ENCODE peak calls at places on chromosomes 13 and 19, in five cellular contexts. Z, R, M, O and G are unnamed samples. For H3K4me1, the result is how much of the 10 kb centered on the place peaks cover.

GRCh38 chr13:38686635-38687245 is at the start of gene FREM2:
- DNase-seq in O (peak), M (peak), Z (peak), R (no peak), G (peak)

GRCh38 chr13:84430441-84430840 is 548.2 kb upstream of the SLITRK1 start:
- DNase-seq in O (no peak), M (no peak), R (no peak), Z (no peak), G (no peak)

GRCh38 chr13:51728275-51728673 is 75.7 kb downstream of the DHRS12 start:
- DNase-seq in M (no peak), O (no peak), Z (no peak), R (no peak), G (no peak)

GRCh38 chr13:80649274-80649673 is 308.3 kb upstream of the SPRY2 start:
- DNase-seq in R (no peak), Z (no peak), O (no peak), M (no peak), G (no peak)

GRCh38 chr13:69566104-69566716 is 541.4 kb upstream of the ATXN8OS start:
- DNase-seq in Z (no peak), R (no peak), O (no peak), M (no peak), G (no peak)

GRCh38 chr19:9323557-9323918 is 441 bp upstream of the ZNF559 start:
- DNase-seq in M (peak), R (peak), Z (peak), O (peak), G (peak)

GRCh38 chr19:45613926-45614725 is 12.1 kb upstream of the GPR4 start:
- DNase-seq in O (peak), R (no peak), M (peak), Z (no peak), G (no peak)

GRCh38 chr13:27194209-27194608 is 22.6 kb upstream of the USP12 start:
- DNase-seq in Z (no peak), M (no peak), O (peak), R (no peak), G (no peak)

GRCh38 chr13:89401209-89401810 is 1730.1 kb downstream of the SLITRK5 start:
- DNase-seq in M (no peak), R (no peak), Z (no peak), O (peak), G (no peak)

GRCh38 chr13:66809496-66809895 is 420.6 kb downstream of the PCDH9 start:
- DNase-seq in O (no peak), R (no peak), Z (no peak), M (no peak), G (no peak)

GRCh38 chr13:89910166-89910565 is 1437.3 kb upstream of the MIR17HG start:
- DNase-seq in Z (no peak), M (no peak), O (no peak), R (no peak), G (peak)

GRCh38 chr13:46062190-46062589 is 9.6 kb upstream of the ZC3H13 start:
- DNase-seq in R (no peak), O (peak), M (peak), Z (no peak), G (no peak)

GRCh38 chr13:23512762-23513395 is 57.3 kb upstream of the TNFRSF19 start:
- DNase-seq in Z (no peak), R (no peak), M (no peak), O (peak), G (no peak)

GRCh38 chr19:23002690-23003422 is at the start of gene ZNF728:
- DNase-seq in R (no peak), M (peak), Z (peak), O (no peak), G (no peak)

GRCh38 chr19:56403261-56403660 is 871 bp upstream of the ZNF583 start:
- DNase-seq in R (no peak), O (no peak), Z (no peak), M (peak), G (no peak)

GRCh38 chr13:36275190-36276002 is 22.2 kb downstream of the CCDC169 start:
- DNase-seq in Z (no peak), O (peak), M (peak), R (no peak), G (no peak)

GRCh38 chr19:4523306-4524110 is 5.2 kb upstream of the PLIN4 start:
- DNase-seq in R (peak), O (peak), Z (peak), M (no peak), G (no peak)

GRCh38 chr19:31432411-31432810 is 83.2 kb upstream of the TSHZ3 start:
- DNase-seq in O (no peak), M (no peak), R (no peak), Z (no peak), G (no peak)

GRCh38 chr13:73754727-73755292 is 379.4 kb downstream of the KLF12 start:
- DNase-seq in M (no peak), R (no peak), Z (no peak), O (peak), G (no peak)

GRCh38 chr13:31012285-31013024 is 80.0 kb downstream of the TEX26 start:
- DNase-seq in Z (no peak), M (no peak), R (no peak), O (peak), G (no peak)

GRCh38 chr13:45194081-45194939 is 6.5 kb downstream of the KCTD4 start:
- DNase-seq in Z (peak), R (no peak), M (peak), O (no peak), G (no peak)

GRCh38 chr13:24693862-24694471 is 13.8 kb downstream of the ATP12A start:
- DNase-seq in Z (no peak), M (peak), R (no peak), O (peak), G (no peak)

GRCh38 chr13:109682534-109683244 is 103.7 kb downstream of the IRS2 start:
- DNase-seq in M (no peak), Z (no peak), O (no peak), R (no peak), G (no peak)

GRCh38 chr19:45137179-45137761 is 23.5 kb downstream of the NKPD1 start:
- DNase-seq in R (no peak), O (no peak), M (no peak), Z (no peak), G (no peak)

GRCh38 chr13:46388846-46389245 is 1.8 kb upstream of the RUBCNL start:
- DNase-seq in M (no peak), R (no peak), O (no peak), Z (no peak), G (no peak)

GRCh38 chr19:45716314-45717130 is 14.2 kb downstream of the FBXO46 start:
- DNase-seq in O (peak), R (no peak), M (no peak), Z (no peak), G (no peak)

GRCh38 chr19:13574933-13575332 is 68.7 kb upstream of the CACNA1A start:
- DNase-seq in O (peak), Z (no peak), R (no peak), M (no peak), G (no peak)

GRCh38 chr13:89627991-89628390 is 1719.5 kb upstream of the MIR17HG start:
- DNase-seq in O (peak), M (peak), Z (no peak), R (no peak), G (no peak)

GRCh38 chr19:35734273-35734672 is 8.0 kb downstream of the IGFLR1 start:
- DNase-seq in R (no peak), Z (no peak), O (no peak), M (no peak), G (no peak)

GRCh38 chr19:44738603-44739585 is 9.6 kb upstream of the BCL3 start:
- DNase-seq in M (peak), R (peak), O (no peak), Z (no peak), G (peak)

GRCh38 chr19:10226376-10227214 is 4.5 kb downstream of the S1PR2 start:
- DNase-seq in M (peak), O (no peak), R (no peak), Z (peak), G (peak)

GRCh38 chr19:40599331-40600085 is 1.7 kb upstream of the LTBP4 start:
- DNase-seq in R (no peak), O (peak), Z (peak), M (no peak), G (peak)

GRCh38 chr19:35742121-35742724 is at the start of gene IGFLR1:
- DNase-seq in O (no peak), Z (no peak), R (peak), M (no peak), G (no peak)

GRCh38 chr13:27011661-27012060 is 159.9 kb downstream of the USP12 start:
- DNase-seq in Z (no peak), R (no peak), O (no peak), M (no peak), G (no peak)

DNA sequence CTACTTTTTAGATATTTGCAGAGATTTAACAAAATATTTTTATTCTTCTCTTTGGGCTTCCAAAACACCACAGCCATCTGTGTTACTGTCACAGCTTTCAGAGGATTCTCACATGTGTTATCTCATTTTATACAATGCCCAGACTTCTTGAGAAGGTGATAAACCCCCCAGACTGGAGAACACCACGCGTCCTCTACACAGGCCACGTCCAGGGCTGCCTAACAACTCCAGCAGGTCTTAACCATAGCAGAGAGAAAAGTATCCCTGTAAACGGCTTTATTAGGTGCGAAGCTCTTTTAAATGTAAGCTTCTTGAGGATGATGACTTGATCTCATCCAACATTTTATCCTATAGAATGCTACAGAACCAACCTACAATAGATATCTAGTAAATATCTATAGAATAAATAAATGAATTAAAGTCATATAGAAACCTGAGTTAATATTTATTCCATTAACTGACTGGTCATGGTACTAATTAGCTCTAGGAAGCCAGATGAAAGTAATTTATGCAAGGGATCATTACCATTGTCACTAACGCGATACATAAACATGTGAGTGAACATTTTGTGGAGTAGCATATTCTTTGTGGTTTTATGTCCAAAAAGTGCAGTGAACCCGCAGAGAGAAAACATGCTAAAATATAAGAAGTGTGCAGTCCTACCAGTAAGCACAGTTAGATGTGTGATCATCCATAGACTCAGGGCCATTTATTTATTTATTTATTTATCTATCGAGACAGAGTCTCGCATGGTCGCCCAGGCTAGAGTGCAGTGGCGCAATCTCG is 1.8 kb downstream of the GPR183 start:
- DNase-seq in O (no peak), Z (no peak), R (no peak), M (no peak), G (no peak)
- H3K4me3 ChIP-seq in O (no peak), Z (no peak), R (peak), M (no peak), G (no peak)

GRCh38 chr13:111178417-111178816 is 63.3 kb downstream of the ARHGEF7 start:
- DNase-seq in R (no peak), O (no peak), Z (no peak), M (no peak), G (no peak)
- H3K4me1 ChIP-seq in R (half or more), O (under half), Z (under half), M (under half), G (under half)

DNA sequence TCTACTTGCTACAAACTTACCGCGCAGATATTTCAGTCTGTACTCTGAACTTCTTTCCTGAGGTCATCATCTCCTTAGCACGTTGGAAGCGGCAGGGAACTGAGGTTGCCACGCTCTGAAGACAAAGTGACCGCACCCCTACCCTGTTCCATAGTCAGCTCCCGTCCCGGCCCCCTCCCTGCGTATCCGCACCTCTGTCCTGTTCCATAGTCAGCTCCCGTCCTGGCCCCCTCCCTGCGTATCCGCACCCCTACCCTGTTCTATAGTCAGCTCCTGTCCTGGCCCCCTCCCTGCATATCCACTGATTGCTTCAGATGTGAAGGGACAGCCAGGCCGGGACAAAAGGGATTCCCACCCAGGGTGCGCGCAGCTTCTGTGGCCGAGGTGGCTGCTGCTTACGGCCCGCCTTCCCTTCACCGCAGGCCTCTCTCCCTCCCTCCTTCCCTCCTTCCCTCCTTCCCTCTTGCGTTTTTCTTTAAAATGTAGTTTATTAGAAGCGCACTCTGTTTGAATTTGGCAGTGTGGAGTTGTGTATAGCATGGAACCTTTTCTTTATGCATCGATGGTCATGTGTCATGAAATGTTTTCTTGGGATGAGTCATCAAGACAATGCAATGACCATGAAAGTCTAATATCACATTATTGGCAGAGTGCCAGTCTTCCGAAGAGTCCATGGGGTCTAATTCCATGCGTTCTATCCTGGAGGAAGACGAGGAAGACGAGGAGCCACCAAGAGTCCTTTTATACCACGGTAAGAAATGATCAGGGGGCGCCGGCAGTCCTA is 21.9 kb upstream of the NDUFS7 start:
- DNase-seq in R (no peak), M (no peak), Z (no peak), O (peak), G (no peak)
- H3K4me3 ChIP-seq in R (no peak), M (no peak), Z (peak), O (no peak), G (no peak)

DNA sequence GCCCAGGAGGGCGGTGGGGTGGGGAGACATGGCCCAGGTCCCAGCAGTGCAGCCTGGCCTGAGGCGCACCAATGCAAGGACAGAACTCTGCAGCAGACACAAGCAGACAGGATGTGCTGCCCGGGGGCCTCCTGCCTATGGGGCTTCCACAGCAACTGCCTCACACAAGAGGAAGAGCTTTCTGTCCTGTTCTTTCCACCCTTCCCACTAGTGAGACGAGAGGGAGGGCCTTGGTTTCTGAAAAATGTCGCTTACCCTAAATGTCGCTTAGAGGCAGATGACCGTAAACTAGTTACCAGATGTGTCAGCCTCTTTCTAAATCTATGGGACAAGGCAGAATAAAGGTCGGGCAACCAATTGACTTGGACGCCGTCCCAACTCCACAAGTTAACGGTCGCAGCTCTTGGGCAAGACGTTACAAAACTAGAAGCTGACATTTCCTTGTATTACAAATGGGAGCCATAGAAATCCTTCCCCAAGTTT is at the start of gene LAIR1:
- DNase-seq in O (no peak), Z (no peak), R (peak), M (no peak), G (peak)
- H3K4me1 ChIP-seq in O (under half), Z (under half), R (half or more), M (under half), G (under half)

GRCh38 chr19:16892438-16892837 is 3.6 kb downstream of the F2RL3 start:
- DNase-seq in M (no peak), O (no peak), R (no peak), Z (no peak), G (no peak)

GRCh38 chr19:16895467-16896097 is 6.8 kb downstream of the F2RL3 start:
- DNase-seq in Z (peak), R (no peak), M (no peak), O (no peak), G (no peak)

GRCh38 chr19:16893686-16893990 is 4.8 kb downstream of the F2RL3 start:
- DNase-seq in M (no peak), R (peak), O (no peak), Z (no peak), G (peak)

GRCh38 chr19:16892868-16893685 is 4.3 kb downstream of the F2RL3 start:
- DNase-seq in O (no peak), M (no peak), R (no peak), Z (no peak), G (no peak)

DNA sequence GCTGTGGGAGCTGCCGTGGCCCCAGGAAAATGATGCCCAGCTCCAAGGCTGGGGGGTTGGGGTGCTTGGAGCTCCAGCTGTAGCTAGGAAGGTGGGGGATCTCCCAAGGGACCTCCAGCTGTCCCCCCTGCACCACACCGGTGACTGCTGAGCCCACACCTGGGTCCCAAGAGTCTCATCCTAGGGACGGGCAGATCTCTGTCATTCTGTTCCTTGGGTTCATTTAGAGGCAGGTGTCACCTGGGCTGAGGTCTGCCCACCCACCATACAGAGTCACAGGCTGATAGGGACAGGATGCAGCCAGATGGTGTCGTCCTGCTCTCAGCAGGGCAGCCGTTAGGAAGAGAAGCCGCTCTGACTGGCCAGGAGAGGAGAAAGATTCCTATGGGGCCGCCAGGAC is 5.3 kb downstream of the F2RL3 start:
- DNase-seq in M (no peak), R (no peak), O (no peak), Z (no peak), G (no peak)
- H3K4me3 ChIP-seq in M (no peak), R (no peak), O (no peak), Z (no peak), G (no peak)

DNA sequence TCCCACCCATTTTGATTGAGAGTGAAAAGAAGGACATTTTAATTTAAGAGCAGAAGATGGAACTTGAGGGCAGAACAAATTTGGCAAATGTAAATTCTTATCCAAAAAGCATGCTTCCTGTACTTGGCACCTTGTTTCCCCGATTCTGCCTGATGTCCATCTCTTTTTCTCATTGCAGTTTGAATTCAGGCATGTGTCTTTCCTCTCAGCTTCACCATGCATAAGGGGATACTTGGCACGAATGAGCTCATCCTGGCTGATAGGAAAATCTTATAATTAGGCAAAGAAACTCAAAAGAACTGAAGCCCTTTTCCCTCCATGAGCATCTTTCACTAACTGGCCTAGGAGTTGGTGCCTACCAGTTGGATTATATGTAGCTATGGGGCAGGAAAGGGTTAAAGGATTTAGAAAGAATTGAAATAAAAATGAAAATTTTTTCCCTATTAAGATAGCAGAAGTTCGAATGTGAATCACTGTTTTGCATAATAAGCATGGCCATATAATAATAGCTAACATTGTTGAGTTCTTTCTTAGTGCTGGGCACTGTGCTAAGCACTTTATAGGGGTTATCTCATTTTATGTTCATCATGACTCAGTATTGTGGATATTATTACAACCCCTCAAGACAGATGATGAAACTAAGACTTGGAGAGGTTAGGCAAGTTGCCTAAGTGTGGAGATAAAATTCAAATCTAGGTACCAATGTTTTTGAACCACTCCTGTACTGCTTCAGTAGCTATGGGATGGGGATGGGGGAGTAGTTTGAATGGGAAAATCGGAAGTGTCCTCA is 386.7 kb downstream of the KCNRG start:
- DNase-seq in Z (no peak), M (no peak), O (peak), R (no peak), G (no peak)
- H3K4me1 ChIP-seq in Z (under half), M (under half), O (under half), R (under half), G (under half)

DNA sequence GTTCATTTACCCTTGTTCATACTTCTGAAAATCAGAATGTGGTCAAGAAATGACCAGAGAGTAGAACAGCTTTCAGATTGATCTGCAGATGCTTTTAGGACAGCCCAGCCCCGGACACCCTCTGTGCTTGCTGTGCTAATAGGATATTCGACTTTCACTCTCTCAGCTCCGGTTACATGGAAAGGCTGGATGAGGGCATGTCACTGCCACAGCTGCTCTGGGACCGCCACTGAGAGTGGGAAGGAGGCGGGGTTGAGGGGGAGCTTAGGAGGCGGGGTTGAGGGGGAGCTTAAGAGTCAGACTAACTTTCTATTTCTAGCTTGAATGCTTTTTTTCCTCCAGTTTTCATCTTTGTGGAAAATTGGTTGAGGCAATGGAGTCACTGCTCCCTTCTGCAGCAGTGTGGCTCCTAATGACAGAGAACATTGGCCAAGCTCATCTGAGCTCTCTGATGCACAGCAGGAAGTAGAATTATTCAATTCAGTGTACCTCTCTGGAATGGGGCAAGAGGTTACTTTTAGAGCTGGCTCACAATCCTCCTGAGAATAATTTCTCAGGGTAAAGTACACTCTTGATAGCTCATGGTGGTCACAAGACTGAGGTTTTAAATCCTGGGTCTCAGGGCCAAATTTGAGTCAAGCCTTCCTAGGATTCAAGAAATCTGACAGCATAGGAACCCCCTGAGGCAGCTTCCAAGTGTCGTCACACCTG is 74.6 kb upstream of the NPAS1 start:
- DNase-seq in R (no peak), M (peak), O (no peak), Z (peak), G (peak)
- H3K4me3 ChIP-seq in R (no peak), M (no peak), O (no peak), Z (no peak), G (no peak)